ENCODE peak calls at places on chromosomes 7 and 10, in ten cellular contexts. O is NCI-H345; Q is activated CD8-positive, alpha-beta T cell treated with anti-CD3 and anti-CD28 coated beads, Interleukin-2, amount 10 ng/mL, durations not matched to agents 7 days and 5 days; S is T-helper 1 cell; H is T-helper 2 cell; B is SJSA1; W is endodermal cell; E is A549; J is GM12891; D is stimulated activated naive CD4-positive, alpha-beta T cell. I is an unnamed sample.

GRCh38 chr10:74827045-74827441 is 643 bp downstream of the KAT6B start:
- DNase-seq in W (no peak), O (no peak), S (no peak), H (no peak), D (peak; percentile 90), E (no peak), B (no peak), J (no peak), Q (no peak), I (no peak)

GRCh38 chr10:310976-311639 is 175.9 kb downstream of the ZMYND11 start:
- DNase-seq in S (no peak), J (no peak), Q (no peak), E (no peak), B (no peak), O (no peak), H (no peak), W (no peak), D (no peak), I (no peak)

GRCh38 chr7:138137423-138138171 is 61.3 kb downstream of the AKR1D1 start:
- DNase-seq in S (no peak), O (no peak), H (no peak), E (no peak), B (no peak), Q (no peak), D (no peak), W (no peak), J (no peak), I (no peak)

GRCh38 chr7:73539709-73540108 is 17.6 kb upstream of the BAZ1B start:
- DNase-seq in D (no peak), J (no peak), E (no peak), H (no peak), W (no peak), B (no peak), O (no peak), S (no peak), Q (no peak), I (no peak)

GRCh38 chr7:70586822-70587221 is 545.1 kb upstream of the GALNT17 start:
- DNase-seq in D (no peak), Q (no peak), W (no peak), H (no peak), E (no peak), J (no peak), B (no peak), O (no peak), S (no peak), I (no peak)

GRCh38 chr7:28419717-28420116 is 7.4 kb downstream of the CREB5 start:
- DNase-seq in Q (no peak), H (no peak), B (no peak), E (peak; percentile 47), J (no peak), W (no peak), D (no peak), S (no peak), O (no peak), I (no peak)

GRCh38 chr10:778626-779330 is 89.3 kb upstream of the DIP2C start:
- DNase-seq in S (no peak), H (no peak), J (no peak), D (no peak), O (no peak), Q (no peak), B (no peak), E (no peak), W (no peak), I (no peak)

GRCh38 chr7:66219805-66220204 is 14.7 kb downstream of the TPST1 start:
- DNase-seq in O (no peak), W (no peak), B (no peak), Q (no peak), H (no peak), D (no peak), S (no peak), E (no peak), J (no peak), I (no peak)